ENCODE peak calls at places on chromosomes 11 and 22, in five cellular contexts. One of them, this sample, is unnamed.

GRCh38 chr11:30172872-30173271 is 57.9 kb upstream of the FSHB start:
- DNase-seq in foreskin keratinocyte: no peak
- DNase-seq in endothelial cell of umbilical vein: no peak
- DNase-seq in H1: no peak
- DNase-seq in dorsolateral prefrontal cortex: no peak
- DNase-seq in this sample: no peak

GRCh38 chr22:27881404-27881803 is 37.7 kb downstream of the PITPNB start:
- DNase-seq in foreskin keratinocyte: no peak
- DNase-seq in dorsolateral prefrontal cortex: peak
- DNase-seq in endothelial cell of umbilical vein: peak
- DNase-seq in H1: no peak
- DNase-seq in this sample: no peak

GRCh38 chr22:49632199-49633009 is 195.3 kb downstream of the BRD1 start:
- DNase-seq in H1: peak
- DNase-seq in foreskin keratinocyte: peak
- DNase-seq in dorsolateral prefrontal cortex: peak
- DNase-seq in endothelial cell of umbilical vein: peak
- DNase-seq in this sample: no peak

GRCh38 chr11:36041988-36042606 is 98.2 kb downstream of the LDLRAD3 start:
- DNase-seq in H1: no peak
- DNase-seq in dorsolateral prefrontal cortex: no peak
- DNase-seq in endothelial cell of umbilical vein: peak
- DNase-seq in foreskin keratinocyte: no peak
- DNase-seq in this sample: no peak

GRCh38 chr11:2781413-2782274 is 81.8 kb upstream of the KCNQ1OT1 start:
- DNase-seq in dorsolateral prefrontal cortex: peak
- DNase-seq in endothelial cell of umbilical vein: peak
- DNase-seq in H1: no peak
- DNase-seq in foreskin keratinocyte: no peak
- DNase-seq in this sample: no peak

GRCh38 chr11:78795862-78796261 is 221.2 kb upstream of the NARS2 start:
- DNase-seq in endothelial cell of umbilical vein: no peak
- DNase-seq in foreskin keratinocyte: no peak
- DNase-seq in dorsolateral prefrontal cortex: no peak
- DNase-seq in H1: no peak
- DNase-seq in this sample: peak

GRCh38 chr22:48940266-48940987 is 887.2 kb downstream of the BRD1 start:
- DNase-seq in endothelial cell of umbilical vein: no peak
- DNase-seq in foreskin keratinocyte: no peak
- DNase-seq in dorsolateral prefrontal cortex: peak
- DNase-seq in H1: no peak
- DNase-seq in this sample: no peak

GRCh38 chr11:114307524-114308203 is 11.5 kb downstream of the NNMT start:
- DNase-seq in foreskin keratinocyte: no peak
- DNase-seq in dorsolateral prefrontal cortex: no peak
- DNase-seq in H1: no peak
- DNase-seq in endothelial cell of umbilical vein: peak
- DNase-seq in this sample: peak

GRCh38 chr11:57432714-57433163 is 5.8 kb upstream of the SLC43A3 start:
- DNase-seq in H1: no peak
- DNase-seq in endothelial cell of umbilical vein: no peak
- DNase-seq in foreskin keratinocyte: peak
- DNase-seq in dorsolateral prefrontal cortex: no peak
- DNase-seq in this sample: peak

GRCh38 chr11:60504219-60504618 is 11.0 kb upstream of the MS4A13 start:
- DNase-seq in foreskin keratinocyte: no peak
- DNase-seq in endothelial cell of umbilical vein: no peak
- DNase-seq in dorsolateral prefrontal cortex: no peak
- DNase-seq in H1: no peak
- DNase-seq in this sample: no peak

GRCh38 chr11:27720277-27720830 is 20.1 kb upstream of the BDNF start:
- DNase-seq in dorsolateral prefrontal cortex: no peak
- DNase-seq in foreskin keratinocyte: peak
- DNase-seq in H1: no peak
- DNase-seq in endothelial cell of umbilical vein: peak
- DNase-seq in this sample: no peak

GRCh38 chr22:24833881-24834495 is 28.0 kb downstream of the SGSM1 start:
- DNase-seq in H1: no peak
- DNase-seq in endothelial cell of umbilical vein: no peak
- DNase-seq in foreskin keratinocyte: no peak
- DNase-seq in dorsolateral prefrontal cortex: no peak
- DNase-seq in this sample: no peak

GRCh38 chr22:39721456-39722325 is 151.1 kb downstream of the CACNA1I start:
- DNase-seq in dorsolateral prefrontal cortex: no peak
- DNase-seq in foreskin keratinocyte: no peak
- DNase-seq in H1: no peak
- DNase-seq in endothelial cell of umbilical vein: no peak
- DNase-seq in this sample: no peak

GRCh38 chr11:36622431-36623136 is 24.5 kb upstream of the RAG2 start:
- DNase-seq in dorsolateral prefrontal cortex: no peak
- DNase-seq in endothelial cell of umbilical vein: peak
- DNase-seq in H1: no peak
- DNase-seq in foreskin keratinocyte: peak
- DNase-seq in this sample: no peak

GRCh38 chr11:69812256-69812655 is 7.0 kb downstream of the FGF3 start:
- DNase-seq in foreskin keratinocyte: no peak
- DNase-seq in endothelial cell of umbilical vein: no peak
- DNase-seq in H1: no peak
- DNase-seq in dorsolateral prefrontal cortex: no peak
- DNase-seq in this sample: no peak

GRCh38 chr11:69325446-69325845 is 31.5 kb downstream of the MYEOV start:
- DNase-seq in dorsolateral prefrontal cortex: peak
- DNase-seq in endothelial cell of umbilical vein: no peak
- DNase-seq in H1: no peak
- DNase-seq in foreskin keratinocyte: no peak
- DNase-seq in this sample: no peak

GRCh38 chr11:6326303-6326702 is 6.0 kb upstream of the CAVIN3 start:
- DNase-seq in H1: no peak
- DNase-seq in endothelial cell of umbilical vein: peak
- DNase-seq in foreskin keratinocyte: no peak
- DNase-seq in dorsolateral prefrontal cortex: no peak
- DNase-seq in this sample: no peak

GRCh38 chr11:110032257-110032656 is 60.9 kb upstream of the ZC3H12C start:
- DNase-seq in H1: no peak
- DNase-seq in dorsolateral prefrontal cortex: no peak
- DNase-seq in endothelial cell of umbilical vein: no peak
- DNase-seq in foreskin keratinocyte: no peak
- DNase-seq in this sample: no peak

GRCh38 chr22:26709617-26710390 is 52.4 kb downstream of the MIAT start:
- DNase-seq in H1: no peak
- DNase-seq in foreskin keratinocyte: no peak
- DNase-seq in endothelial cell of umbilical vein: no peak
- DNase-seq in dorsolateral prefrontal cortex: no peak
- DNase-seq in this sample: no peak

GRCh38 chr11:118610773-118611432 is 3.5 kb downstream of the PHLDB1 start:
- DNase-seq in endothelial cell of umbilical vein: peak
- DNase-seq in H1: peak
- DNase-seq in foreskin keratinocyte: no peak
- DNase-seq in dorsolateral prefrontal cortex: peak
- DNase-seq in this sample: no peak

GRCh38 chr11:44351898-44352498 is 42.1 kb upstream of the ALX4 start:
- DNase-seq in foreskin keratinocyte: no peak
- DNase-seq in H1: no peak
- DNase-seq in endothelial cell of umbilical vein: no peak
- DNase-seq in dorsolateral prefrontal cortex: no peak
- DNase-seq in this sample: no peak

GRCh38 chr11:120137611-120138521 is at the start of gene TRIM29:
- DNase-seq in H1: no peak
- DNase-seq in endothelial cell of umbilical vein: no peak
- DNase-seq in dorsolateral prefrontal cortex: no peak
- DNase-seq in foreskin keratinocyte: peak
- DNase-seq in this sample: no peak
- TF ChIP-seq CTCF in H1: peak
- TF ChIP-seq CTCF in endothelial cell of umbilical vein: no peak
- TF ChIP-seq CTCF in dorsolateral prefrontal cortex: no peak
- TF ChIP-seq CTCF in foreskin keratinocyte: peak
- TF ChIP-seq CTCF in this sample: no peak

DNA sequence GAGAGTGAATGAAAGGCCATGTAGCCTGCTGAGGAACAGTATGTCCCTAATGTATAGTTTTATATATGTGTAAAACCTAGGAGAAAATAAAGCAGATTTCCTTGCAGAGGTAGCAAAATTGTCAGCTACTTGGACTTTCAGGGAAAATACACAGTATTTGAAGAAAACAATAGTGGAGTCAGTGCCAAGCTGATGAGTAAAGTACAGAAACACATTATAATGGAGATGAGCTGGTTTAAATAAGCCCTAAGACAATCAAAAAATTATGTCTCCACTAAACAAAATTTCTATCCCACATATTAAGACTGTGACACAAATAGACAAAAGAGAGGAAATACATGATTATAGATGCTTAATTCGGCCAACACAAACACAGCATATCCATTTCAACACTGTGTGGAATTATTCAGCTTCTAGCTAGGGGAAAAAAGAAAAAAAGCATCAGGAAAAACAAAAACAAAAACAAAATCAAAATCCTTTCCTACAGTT is 76.0 kb downstream of the MAML2 start:
- DNase-seq in endothelial cell of umbilical vein: peak
- DNase-seq in dorsolateral prefrontal cortex: no peak
- DNase-seq in foreskin keratinocyte: no peak
- DNase-seq in H1: no peak
- DNase-seq in this sample: no peak
- TF ChIP-seq CTCF in endothelial cell of umbilical vein: no peak
- TF ChIP-seq CTCF in dorsolateral prefrontal cortex: no peak
- TF ChIP-seq CTCF in foreskin keratinocyte: no peak
- TF ChIP-seq CTCF in H1: no peak
- TF ChIP-seq CTCF in this sample: no peak

DNA sequence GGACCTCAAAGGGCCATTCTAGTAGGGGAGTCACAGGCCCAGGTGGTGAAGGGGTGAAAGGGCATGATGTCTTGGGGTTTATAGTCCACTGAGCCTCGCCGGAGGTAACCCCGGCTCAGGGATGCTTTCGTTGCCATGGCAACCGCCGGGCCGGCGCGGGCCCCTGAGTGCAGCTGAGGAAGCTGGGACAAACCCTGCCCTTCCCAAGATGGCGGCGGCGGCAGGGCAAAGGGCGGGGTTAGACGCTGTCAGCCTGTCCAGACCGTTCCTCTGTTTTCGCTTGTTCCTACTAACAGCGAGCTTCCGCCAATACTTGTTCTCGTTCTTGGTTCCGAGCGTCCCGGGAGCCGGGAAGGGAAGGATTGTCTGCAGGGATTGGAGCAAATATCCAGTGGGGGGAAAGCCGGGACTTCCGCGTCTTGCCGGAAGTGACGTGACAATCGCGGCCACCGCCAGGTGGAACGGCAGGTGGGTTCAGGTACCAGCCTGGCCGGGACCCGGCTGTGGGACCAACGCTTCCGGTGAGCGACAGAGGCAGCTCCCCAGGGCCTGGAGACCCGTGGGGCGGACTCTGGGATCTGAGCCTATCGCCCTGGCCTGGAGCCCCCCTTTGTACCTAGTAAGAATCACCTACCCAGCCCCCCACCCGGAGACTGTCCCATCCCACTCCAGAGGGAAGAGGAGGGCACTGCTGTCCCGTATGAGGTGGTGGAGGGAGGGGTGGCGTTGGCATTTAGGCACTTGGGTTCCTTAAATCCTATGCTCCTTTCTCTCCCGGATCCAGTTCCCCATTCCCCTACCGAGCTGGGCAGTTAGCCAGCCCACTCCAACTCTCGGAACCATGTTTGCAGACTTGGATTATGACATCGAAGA is at the start of gene PICK1:
- DNase-seq in dorsolateral prefrontal cortex: peak
- DNase-seq in endothelial cell of umbilical vein: peak
- DNase-seq in foreskin keratinocyte: peak
- DNase-seq in H1: peak
- DNase-seq in this sample: peak
- TF ChIP-seq CTCF in dorsolateral prefrontal cortex: peak
- TF ChIP-seq CTCF in endothelial cell of umbilical vein: no peak
- TF ChIP-seq CTCF in foreskin keratinocyte: peak
- TF ChIP-seq CTCF in H1: no peak
- TF ChIP-seq CTCF in this sample: no peak

GRCh38 chr11:128184981-128185380 is 402.4 kb downstream of the ETS1 start:
- DNase-seq in dorsolateral prefrontal cortex: no peak
- DNase-seq in foreskin keratinocyte: no peak
- DNase-seq in H1: no peak
- DNase-seq in endothelial cell of umbilical vein: no peak
- DNase-seq in this sample: no peak
- TF ChIP-seq CTCF in dorsolateral prefrontal cortex: no peak
- TF ChIP-seq CTCF in foreskin keratinocyte: no peak
- TF ChIP-seq CTCF in H1: no peak
- TF ChIP-seq CTCF in endothelial cell of umbilical vein: no peak
- TF ChIP-seq CTCF in this sample: no peak

GRCh38 chr11:16817321-16817720 is 78.9 kb downstream of the C11orf58 start:
- DNase-seq in dorsolateral prefrontal cortex: no peak
- DNase-seq in H1: no peak
- DNase-seq in foreskin keratinocyte: no peak
- DNase-seq in endothelial cell of umbilical vein: no peak
- DNase-seq in this sample: no peak
- TF ChIP-seq CTCF in dorsolateral prefrontal cortex: no peak
- TF ChIP-seq CTCF in H1: no peak
- TF ChIP-seq CTCF in foreskin keratinocyte: no peak
- TF ChIP-seq CTCF in endothelial cell of umbilical vein: no peak
- TF ChIP-seq CTCF in this sample: no peak

DNA sequence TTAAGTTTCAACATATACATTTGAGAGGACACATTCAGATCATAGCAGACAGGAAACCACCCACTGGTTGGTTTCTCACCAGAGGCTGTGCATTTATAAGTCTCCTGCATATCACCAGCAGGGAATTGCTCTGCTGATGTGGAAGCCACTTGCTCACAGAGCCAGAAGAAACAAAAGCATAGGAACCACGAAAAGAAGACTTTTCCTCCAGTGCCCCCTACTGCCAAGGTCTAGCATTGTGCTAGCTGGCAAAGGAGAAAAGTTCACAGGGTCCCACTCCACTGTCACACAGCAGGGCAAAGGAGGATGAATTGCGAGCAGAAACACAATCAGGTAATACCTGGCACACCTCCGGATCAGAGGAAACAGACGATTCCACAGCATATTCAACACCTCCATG is 28.9 kb upstream of the ISX start:
- DNase-seq in foreskin keratinocyte: no peak
- DNase-seq in H1: no peak
- DNase-seq in dorsolateral prefrontal cortex: no peak
- DNase-seq in endothelial cell of umbilical vein: no peak
- DNase-seq in this sample: no peak
- TF ChIP-seq CTCF in foreskin keratinocyte: peak
- TF ChIP-seq CTCF in H1: peak
- TF ChIP-seq CTCF in dorsolateral prefrontal cortex: peak
- TF ChIP-seq CTCF in endothelial cell of umbilical vein: no peak
- TF ChIP-seq CTCF in this sample: peak

This sample was measured in kidney epithelial cell.